ENCODE peak calls at places on chromosomes 1 and 21, in six cellular contexts. Q, I, M, X, T and H are unnamed samples.
A peak's percentile ranks its signal among the peaks of the same experiment; 100 is the strongest.

GRCh38 chr1:44076093-44076492 is 42.5 kb upstream of the KLF17 start:
- DNase-seq in Q (no peak), I (no peak), M (no peak), X (no peak), T (no peak), H (no peak)

GRCh38 chr1:22889213-22889827 is 83.3 kb downstream of the LACTBL1 start:
- DNase-seq in Q (peak; percentile 13), I (no peak), M (no peak), X (no peak), T (no peak), H (peak; percentile 8)

GRCh38 chr1:238951809-238952208 is 434.6 kb upstream of the CHRM3 start:
- DNase-seq in Q (no peak), I (no peak), M (no peak), X (no peak), T (no peak), H (no peak)

GRCh38 chr1:221801773-221802516 is 60.1 kb upstream of the DUSP10 start:
- DNase-seq in Q (no peak), I (no peak), M (no peak), X (no peak), T (no peak), H (peak; percentile 71)

GRCh38 chr1:47659141-47659540 is 221.3 kb downstream of the FOXD2 start:
- DNase-seq in Q (no peak), I (no peak), M (no peak), X (no peak), T (peak; percentile 11), H (no peak)

GRCh38 chr1:156497078-156497742 is 3.4 kb downstream of the MEF2D start:
- DNase-seq in Q (no peak), I (no peak), M (no peak), X (no peak), T (no peak), H (no peak)

GRCh38 chr1:106814418-106814817 is 242.1 kb upstream of the PRMT6 start:
- DNase-seq in Q (no peak), I (no peak), M (no peak), X (no peak), T (no peak), H (no peak)

GRCh38 chr1:9121891-9122409 is 7.0 kb downstream of the GPR157 start:
- DNase-seq in Q (no peak), I (no peak), M (no peak), X (no peak), T (no peak), H (no peak)

GRCh38 chr1:10257851-10258250 is 47.5 kb downstream of the KIF1B start:
- DNase-seq in Q (no peak), I (no peak), M (no peak), X (no peak), T (no peak), H (no peak)

GRCh38 chr1:159892944-159893343 is 7.0 kb downstream of the CFAP45 start:
- DNase-seq in Q (no peak), I (no peak), M (no peak), X (peak; percentile 45), T (no peak), H (no peak)

GRCh38 chr1:60423181-60423780 is 349.7 kb upstream of the C1orf87 start:
- DNase-seq in Q (no peak), I (no peak), M (no peak), X (no peak), T (no peak), H (no peak)

GRCh38 chr1:156368889-156369684 is at the start of gene RHBG:
- DNase-seq in Q (no peak), I (no peak), M (no peak), X (peak; percentile 43), T (peak; percentile 79), H (no peak)

GRCh38 chr1:154741747-154742495 is 128.2 kb downstream of the KCNN3 start:
- DNase-seq in Q (no peak), I (no peak), M (no peak), X (no peak), T (peak; percentile 43), H (no peak)

GRCh38 chr1:17274186-17275170 is 25.6 kb downstream of the PADI3 start:
- DNase-seq in Q (no peak), I (no peak), M (peak; percentile 53), X (peak; percentile 17), T (no peak), H (peak; percentile 52)

GRCh38 chr21:39003982-39004775 is 179.1 kb downstream of the PSMG1 start:
- DNase-seq in Q (no peak), I (no peak), M (no peak), X (no peak), T (no peak), H (peak; percentile 92)

GRCh38 chr1:177200290-177200689 is 29.5 kb downstream of the BRINP2 start:
- DNase-seq in Q (no peak), I (no peak), M (no peak), X (no peak), T (no peak), H (no peak)

GRCh38 chr1:62810420-62811274 is 26.7 kb downstream of the ATG4C start:
- DNase-seq in Q (no peak), I (no peak), M (peak; percentile 19), X (no peak), T (no peak), H (no peak)

GRCh38 chr21:8994640-8995511 is 1526.5 kb upstream of the TPTE start:
- DNase-seq in Q (no peak), I (no peak), M (no peak), X (no peak), T (no peak), H (no peak)

GRCh38 chr1:196056966-196057365 is 551.3 kb downstream of the KCNT2 start:
- DNase-seq in Q (no peak), I (no peak), M (no peak), X (no peak), T (no peak), H (no peak)

GRCh38 chr1:1360511-1361169 is 2.3 kb upstream of the MXRA8 start:
- DNase-seq in Q (no peak), I (no peak), M (no peak), X (peak; percentile 40), T (peak; percentile 40), H (peak; percentile 97)

GRCh38 chr1:185610954-185611353 is 123.2 kb upstream of the HMCN1 start:
- DNase-seq in Q (no peak), I (no peak), M (no peak), X (no peak), T (no peak), H (no peak)

GRCh38 chr1:106749906-106750305 is 306.6 kb upstream of the PRMT6 start:
- DNase-seq in Q (no peak), I (no peak), M (no peak), X (no peak), T (no peak), H (no peak)

GRCh38 chr1:54069792-54070548 is 16.6 kb downstream of the TCEANC2 start:
- DNase-seq in Q (no peak), I (no peak), M (no peak), X (no peak), T (no peak), H (peak; percentile 57)

GRCh38 chr1:21651214-21652042 is 17.7 kb downstream of the RAP1GAP start:
- DNase-seq in Q (no peak), I (peak; percentile 1), M (no peak), X (no peak), T (no peak), H (no peak)

GRCh38 chr1:21921100-21921875 is 15.8 kb downstream of the HSPG2 start:
- DNase-seq in Q (no peak), I (no peak), M (no peak), X (no peak), T (no peak), H (no peak)

GRCh38 chr1:218351617-218352438 is 6.7 kb downstream of the TGFB2 start:
- DNase-seq in Q (no peak), I (no peak), M (no peak), X (no peak), T (no peak), H (peak; percentile 72)

GRCh38 chr1:189609206-189609605 is 868.5 kb downstream of the BRINP3 start:
- DNase-seq in Q (no peak), I (no peak), M (no peak), X (no peak), T (no peak), H (no peak)

GRCh38 chr1:31784356-31785019 is 20.3 kb upstream of the ADGRB2 start:
- DNase-seq in Q (no peak), I (no peak), M (no peak), X (no peak), T (no peak), H (no peak)

GRCh38 chr1:36223373-36223995 is 759 bp upstream of the THRAP3 start:
- DNase-seq in Q (no peak), I (no peak), M (peak; percentile 36), X (no peak), T (no peak), H (peak; percentile 46)

GRCh38 chr1:113966013-113966412 is 13.3 kb upstream of the OLFML3 start:
- DNase-seq in Q (no peak), I (no peak), M (no peak), X (no peak), T (no peak), H (no peak)

GRCh38 chr1:54163573-54163972 is 10.8 kb upstream of the CDCP2 start:
- DNase-seq in Q (no peak), I (no peak), M (no peak), X (no peak), T (no peak), H (no peak)